ENCODE peak calls at places on chromosomes 2 and 18, in six cellular contexts. I is cardiac fibroblast, S is GM23338, X is stomach, B is cardiac muscle cell, Q is transverse colon. G is an unnamed sample.

GRCh38 chr2:100031604-100032003 is 110.8 kb downstream of the AFF3 start:
- DNase-seq in I (no peak), S (no peak), X (no peak), B (no peak), Q (no peak), G (no peak)

GRCh38 chr2:200786423-200786822 is 25.3 kb upstream of the BZW1 start:
- DNase-seq in I (peak), S (no peak), X (no peak), B (peak), Q (no peak), G (no peak)

GRCh38 chr18:63109789-63110188 is 209.8 kb downstream of the BCL2 start:
- DNase-seq in I (no peak), S (no peak), X (no peak), B (no peak), Q (no peak), G (no peak)

GRCh38 chr2:46770622-46771021 is 145.0 kb downstream of the MCFD2 start:
- DNase-seq in I (peak), S (no peak), X (no peak), B (peak), Q (no peak), G (no peak)

GRCh38 chr2:10414591-10414990 is 33.5 kb downstream of the ODC1 start:
- DNase-seq in I (no peak), S (no peak), X (no peak), B (no peak), Q (no peak), G (peak)

GRCh38 chr2:37523861-37524362 is 147.5 kb downstream of the CDC42EP3 start:
- DNase-seq in I (peak), S (no peak), X (no peak), B (peak), Q (peak), G (no peak)

GRCh38 chr2:193517615-193518014 is 1322.9 kb upstream of the TMEFF2 start:
- DNase-seq in I (peak), S (no peak), X (no peak), B (no peak), Q (no peak), G (peak)

GRCh38 chr2:175435012-175435411 is 253.5 kb upstream of the ATP5MC3 start:
- DNase-seq in I (no peak), S (no peak), X (no peak), B (no peak), Q (no peak), G (peak)

GRCh38 chr2:38092196-38092902 is 16.4 kb upstream of the CYP1B1 start:
- DNase-seq in I (peak), S (no peak), X (no peak), B (peak), Q (no peak), G (no peak)

GRCh38 chr2:17171446-17172049 is 346.7 kb downstream of the RAD51AP2 start:
- DNase-seq in I (peak), S (peak), X (peak), B (peak), Q (no peak), G (peak)

GRCh38 chr2:187842978-187843847 is 289.0 kb upstream of the TFPI start:
- DNase-seq in I (peak), S (peak), X (no peak), B (peak), Q (no peak), G (peak)

GRCh38 chr2:197804049-197804757 is at the start of gene PLCL1:
- DNase-seq in I (peak), S (peak), X (peak), B (peak), Q (peak), G (peak)

GRCh38 chr2:152505495-152505906 is 170.5 kb downstream of the FMNL2 start:
- DNase-seq in I (peak), S (no peak), X (no peak), B (peak), Q (no peak), G (no peak)

GRCh38 chr2:98757904-98758421 is 27.0 kb upstream of the MGAT4A start:
- DNase-seq in I (peak), S (no peak), X (peak), B (peak), Q (peak), G (peak)

GRCh38 chr2:113172721-113173562 is 829 bp upstream of the PSD4 start:
- DNase-seq in I (no peak), S (no peak), X (no peak), B (no peak), Q (no peak), G (peak)

GRCh38 chr2:184859187-184859586 is 260.9 kb downstream of the ZNF804A start:
- DNase-seq in I (no peak), S (no peak), X (no peak), B (no peak), Q (no peak), G (no peak)

GRCh38 chr18:21255211-21255610 is 13.2 kb downstream of the GREB1L start:
- DNase-seq in I (no peak), S (no peak), X (no peak), B (no peak), Q (no peak), G (no peak)

GRCh38 chr18:11305507-11305906 is 156.1 kb upstream of the PIEZO2 start:
- DNase-seq in I (no peak), S (peak), X (no peak), B (no peak), Q (no peak), G (no peak)

GRCh38 chr2:204628926-204629661 is 83.8 kb downstream of the PARD3B start:
- DNase-seq in I (peak), S (no peak), X (no peak), B (peak), Q (no peak), G (no peak)

GRCh38 chr2:73979021-73979420 is 5.7 kb upstream of the TET3 start:
- DNase-seq in I (no peak), S (peak), X (no peak), B (no peak), Q (no peak), G (no peak)

GRCh38 chr18:36186461-36187137 is 698 bp upstream of the MOCOS start:
- DNase-seq in I (peak), S (peak), X (peak), B (peak), Q (peak), G (peak)

GRCh38 chr2:158130832-158131473 is 29.3 kb downstream of the UPP2 start:
- DNase-seq in I (no peak), S (no peak), X (no peak), B (no peak), Q (no peak), G (peak)

GRCh38 chr2:20172273-20173052 is 52.5 kb downstream of the SDC1 start:
- DNase-seq in I (no peak), S (peak), X (peak), B (no peak), Q (no peak), G (no peak)

GRCh38 chr2:109636290-109636675 is 22.1 kb downstream of the SOWAHC start:
- DNase-seq in I (peak), S (no peak), X (no peak), B (peak), Q (no peak), G (no peak)
- H3K4me3 ChIP-seq in I (no peak), S (no peak), X (no peak), B (no peak), Q (no peak), G (no peak)

GRCh38 chr18:13888317-13888716 is 27.0 kb downstream of the MC2R start:
- DNase-seq in I (no peak), S (no peak), X (no peak), B (no peak), Q (no peak), G (no peak)
- H3K4me3 ChIP-seq in I (no peak), S (no peak), X (no peak), B (no peak), Q (no peak), G (no peak)

GRCh38 chr2:88350641-88351601 is 101.6 kb downstream of the FOXI3 start:
- DNase-seq in I (peak), S (peak), X (peak), B (peak), Q (peak), G (peak)
- H3K4me3 ChIP-seq in I (no peak), S (peak), X (peak), B (peak), Q (peak), G (peak)

DNA sequence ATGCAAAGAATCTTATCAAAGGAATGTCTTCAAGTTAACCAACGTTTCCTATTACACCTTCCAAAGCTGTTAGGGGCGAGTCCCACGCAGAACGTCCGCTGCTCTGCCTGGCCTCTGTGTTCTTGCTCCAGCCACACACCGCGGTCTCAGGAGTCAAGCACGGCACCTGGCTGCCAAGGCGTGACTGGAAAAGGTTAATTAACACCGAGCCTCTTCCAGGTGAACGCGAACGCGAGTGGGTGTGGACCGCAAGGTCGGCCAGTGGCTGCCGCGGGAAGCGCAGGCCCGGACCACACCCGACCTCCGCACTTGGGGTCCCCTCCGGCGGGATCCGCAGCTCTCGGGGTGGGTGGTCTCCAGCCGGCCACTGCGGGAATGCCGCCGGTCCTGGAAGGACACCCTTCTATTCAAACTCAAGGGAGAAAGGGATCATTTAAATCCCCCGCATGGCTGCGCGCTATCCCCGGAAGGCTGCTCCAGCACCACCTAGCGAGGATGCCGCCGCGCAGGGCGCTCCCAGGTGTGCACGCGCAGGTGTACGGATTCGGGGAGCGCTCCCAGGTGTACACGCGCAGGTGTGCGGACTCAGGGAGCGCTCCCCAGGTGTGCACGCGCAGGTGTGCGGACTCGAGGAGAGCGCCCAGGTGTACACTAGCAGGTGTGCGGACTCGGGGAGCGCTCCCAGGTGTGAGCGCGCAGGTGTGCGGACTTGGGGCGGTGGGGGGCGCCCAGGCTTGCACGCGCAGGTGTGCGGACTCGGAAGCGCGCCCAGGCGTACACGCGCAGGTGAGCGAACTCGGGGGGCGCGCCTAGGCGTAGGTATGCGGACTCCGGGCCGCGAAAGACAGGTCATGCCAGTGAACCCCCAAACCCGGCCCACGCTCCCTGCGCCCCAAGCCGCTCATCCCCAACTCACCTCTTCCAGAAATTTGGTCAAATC is 662 bp downstream of the CYB5A start:
- DNase-seq in I (no peak), S (peak), X (peak), B (peak), Q (peak), G (peak)
- H3K4me3 ChIP-seq in I (peak), S (peak), X (peak), B (peak), Q (peak), G (peak)

DNA sequence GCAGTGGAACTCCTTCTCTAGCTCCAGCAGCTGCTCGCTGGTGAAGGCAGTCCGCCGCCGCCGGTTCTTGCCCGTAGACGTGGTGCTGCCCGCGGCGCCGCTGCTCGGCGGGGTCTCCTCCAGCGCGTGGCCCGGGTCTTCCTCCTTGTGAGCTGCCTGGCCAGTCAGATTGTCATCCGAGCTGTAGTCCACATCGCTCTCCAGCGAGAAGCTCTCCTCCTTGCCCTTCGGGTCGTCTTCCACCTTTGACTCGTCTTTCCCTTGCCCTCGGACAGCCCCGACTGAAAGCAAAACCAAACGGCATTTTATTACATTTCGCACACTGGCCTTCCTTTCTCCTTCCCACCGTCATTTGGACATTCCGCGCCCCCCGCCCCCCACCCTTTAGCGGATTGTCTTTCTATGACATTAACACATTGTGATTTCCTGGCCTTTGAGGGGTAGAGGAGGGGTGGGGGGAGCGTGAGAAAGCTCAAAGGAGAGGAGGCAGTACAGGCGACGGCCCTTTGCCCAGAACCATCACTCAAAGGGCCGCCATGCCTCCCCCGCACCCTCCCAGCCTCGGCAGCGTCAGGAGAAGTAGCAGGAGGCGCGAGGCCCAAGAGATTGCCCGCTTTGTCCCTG is 1.9 kb downstream of the GBX2 start:
- DNase-seq in I (no peak), S (peak), X (no peak), B (no peak), Q (no peak), G (peak)
- H3K4me3 ChIP-seq in I (no peak), S (peak), X (peak), B (peak), Q (no peak), G (peak)

DNA sequence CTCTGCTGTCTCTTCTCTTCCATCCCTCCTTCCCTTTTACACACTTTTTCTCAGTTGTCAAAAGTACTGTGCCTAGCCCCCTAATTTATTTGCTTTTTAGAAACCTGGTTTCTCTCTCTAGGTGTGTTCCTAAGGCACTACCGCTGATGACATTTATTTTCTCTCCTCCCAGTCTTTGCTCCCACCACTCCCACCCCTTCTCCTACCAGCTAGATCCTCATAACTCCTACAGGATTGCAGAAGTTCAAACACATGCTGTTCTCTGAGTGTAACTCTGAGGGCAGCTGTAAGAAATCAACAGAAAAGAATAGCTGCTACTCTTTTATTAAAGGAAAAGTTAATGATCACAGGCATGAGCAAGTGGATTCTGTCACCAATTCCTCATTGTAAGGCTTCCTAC is 22.3 kb upstream of the LRRTM1 start:
- DNase-seq in I (no peak), S (no peak), X (no peak), B (no peak), Q (no peak), G (no peak)
- H3K4me3 ChIP-seq in I (no peak), S (no peak), X (no peak), B (no peak), Q (no peak), G (no peak)

DNA sequence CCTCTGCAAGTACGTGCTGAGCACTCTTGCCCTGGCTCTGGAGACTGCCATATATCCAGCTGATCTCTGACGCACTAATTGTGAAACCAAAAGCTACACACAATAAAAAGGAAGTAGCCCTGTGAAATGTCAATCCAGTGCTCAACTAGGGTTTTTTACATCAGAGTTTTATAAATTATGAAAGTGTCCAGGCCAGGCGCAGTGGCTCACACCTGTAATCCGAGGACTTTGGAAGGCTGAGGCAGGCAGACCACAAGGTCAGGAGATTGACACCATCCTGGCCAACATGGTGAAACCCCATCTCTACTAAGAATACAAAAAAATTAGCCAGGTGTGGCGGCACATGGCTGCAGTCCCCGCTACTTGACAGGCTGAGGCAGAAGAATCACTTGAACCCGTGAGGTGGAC is 24.5 kb upstream of the PEX13 start:
- DNase-seq in I (no peak), S (no peak), X (peak), B (no peak), Q (no peak), G (peak)
- H3K4me3 ChIP-seq in I (no peak), S (no peak), X (no peak), B (no peak), Q (no peak), G (no peak)

G was measured in small intestine.